ENCODE peak calls at places on chromosomes 1 and 21, in seven cellular contexts. W is psoas muscle, Q is lung, R is AG09309, H is tibial nerve, L is heart left ventricle, F is suprapubic skin. Z is an unnamed sample.

GRCh38 chr1:79198841-79199240 is 192.3 kb upstream of the ADGRL4 start:
- DNase-seq in W (no peak), Q (no peak), R (peak), H (no peak), L (no peak), F (no peak), Z (no peak)

GRCh38 chr1:200895801-200896570 is 1.3 kb downstream of the INAVA start:
- DNase-seq in W (no peak), Q (no peak), R (no peak), H (no peak), L (no peak), F (no peak), Z (no peak)

GRCh38 chr1:62068978-62069377 is 125.7 kb upstream of the L1TD1 start:
- DNase-seq in W (no peak), Q (no peak), R (no peak), H (peak), L (no peak), F (no peak), Z (no peak)

GRCh38 chr1:19456915-19457554 is 28.3 kb downstream of the CAPZB start:
- DNase-seq in W (no peak), Q (no peak), R (no peak), H (no peak), L (no peak), F (no peak), Z (no peak)

GRCh38 chr1:5745776-5746610 is 246.2 kb downstream of the NPHP4 start:
- DNase-seq in W (peak), Q (peak), R (peak), H (peak), L (peak), F (no peak), Z (peak)

GRCh38 chr1:14945132-14946010 is 208.2 kb upstream of the TMEM51 start:
- DNase-seq in W (no peak), Q (peak), R (peak), H (no peak), L (peak), F (no peak), Z (peak)

GRCh38 chr1:25447547-25447946 is 16.9 kb downstream of the MACO1 start:
- DNase-seq in W (no peak), Q (no peak), R (no peak), H (no peak), L (no peak), F (no peak), Z (no peak)

GRCh38 chr21:33402011-33402979 is 918 bp upstream of the IFNGR2 start:
- DNase-seq in W (peak), Q (peak), R (no peak), H (peak), L (peak), F (peak), Z (peak)

GRCh38 chr1:154972517-154973343 is 1.8 kb upstream of the CKS1B start:
- DNase-seq in W (peak), Q (peak), R (peak), H (peak), L (no peak), F (no peak), Z (peak)

GRCh38 chr1:172449012-172449584 is 5.2 kb upstream of the PIGC start:
- DNase-seq in W (no peak), Q (no peak), R (no peak), H (no peak), L (no peak), F (no peak), Z (no peak)

GRCh38 chr1:70140343-70140742 is 65.0 kb downstream of the LRRC40 start:
- DNase-seq in W (no peak), Q (no peak), R (peak), H (peak), L (no peak), F (no peak), Z (no peak)

GRCh38 chr1:154849645-154850131 is 20.4 kb downstream of the KCNN3 start:
- DNase-seq in W (no peak), Q (no peak), R (no peak), H (no peak), L (no peak), F (no peak), Z (no peak)

GRCh38 chr1:96360036-96360795 is 361.4 kb upstream of the PTBP2 start:
- DNase-seq in W (no peak), Q (no peak), R (no peak), H (no peak), L (no peak), F (no peak), Z (no peak)

GRCh38 chr1:214840366-214840765 is 237.4 kb downstream of the CENPF start:
- DNase-seq in W (no peak), Q (no peak), R (no peak), H (no peak), L (no peak), F (no peak), Z (no peak)

GRCh38 chr1:173043253-173043652 is 7.5 kb downstream of the TNFSF18 start:
- DNase-seq in W (no peak), Q (no peak), R (no peak), H (no peak), L (no peak), F (no peak), Z (no peak)

GRCh38 chr1:11822091-11822490 is 16.1 kb downstream of the CLCN6 start:
- DNase-seq in W (no peak), Q (no peak), R (no peak), H (no peak), L (no peak), F (no peak), Z (no peak)

GRCh38 chr1:184253921-184254320 is 132.9 kb upstream of the C1orf21 start:
- DNase-seq in W (no peak), Q (no peak), R (no peak), H (no peak), L (no peak), F (no peak), Z (no peak)

GRCh38 chr1:87926131-87926828 is 597.6 kb downstream of the LMO4 start:
- DNase-seq in W (no peak), Q (no peak), R (no peak), H (no peak), L (no peak), F (no peak), Z (no peak)

GRCh38 chr21:36839123-36839522 is 127.3 kb downstream of the HLCS start:
- DNase-seq in W (no peak), Q (no peak), R (peak), H (no peak), L (no peak), F (no peak), Z (no peak)

GRCh38 chr1:21564521-21565095 is 55.4 kb downstream of the ALPL start:
- DNase-seq in W (no peak), Q (no peak), R (no peak), H (no peak), L (no peak), F (no peak), Z (no peak)

GRCh38 chr1:211654838-211655787 is 20.3 kb downstream of the NEK2 start:
- DNase-seq in W (peak), Q (peak), R (no peak), H (peak), L (peak), F (peak), Z (peak)

GRCh38 chr1:1677718-1678580 is 14.6 kb downstream of the SLC35E2B start:
- DNase-seq in W (no peak), Q (no peak), R (no peak), H (no peak), L (no peak), F (peak), Z (peak)

GRCh38 chr1:51583532-51583931 is 33.4 kb upstream of the OSBPL9 start:
- DNase-seq in W (peak), Q (peak), R (peak), H (peak), L (peak), F (peak), Z (peak)

GRCh38 chr1:151416231-151416630 is 16.9 kb downstream of the PSMB4 start:
- DNase-seq in W (no peak), Q (no peak), R (peak), H (no peak), L (no peak), F (no peak), Z (no peak)

GRCh38 chr1:180953791-180954721 is 41.4 kb downstream of the KIAA1614 start:
- DNase-seq in W (peak), Q (peak), R (peak), H (peak), L (peak), F (peak), Z (peak)

GRCh38 chr1:67840449-67840848 is 7.2 kb upstream of the GNG12 start:
- DNase-seq in W (no peak), Q (no peak), R (peak), H (no peak), L (no peak), F (no peak), Z (no peak)

GRCh38 chr1:174165471-174166137 is 6.3 kb downstream of the RABGAP1L start:
- DNase-seq in W (peak), Q (no peak), R (no peak), H (peak), L (peak), F (no peak), Z (no peak)

GRCh38 chr1:182244451-182244850 is 147.1 kb downstream of the GLUL start:
- DNase-seq in W (no peak), Q (no peak), R (no peak), H (no peak), L (no peak), F (no peak), Z (no peak)

GRCh38 chr1:201917362-201918033 is 28.8 kb downstream of the SHISA4 start:
- DNase-seq in W (peak), Q (no peak), R (peak), H (peak), L (no peak), F (no peak), Z (peak)

GRCh38 chr1:63794927-63795326 is 21.1 kb downstream of the ROR1 start:
- DNase-seq in W (no peak), Q (peak), R (no peak), H (no peak), L (no peak), F (no peak), Z (no peak)

GRCh38 chr1:85605519-85606413 is 25.2 kb downstream of the CCN1 start:
- DNase-seq in W (no peak), Q (no peak), R (no peak), H (no peak), L (peak), F (no peak), Z (no peak)

GRCh38 chr1:6259491-6260362 is 1.2 kb downstream of the GPR153 start:
- DNase-seq in W (peak), Q (peak), R (no peak), H (peak), L (peak), F (peak), Z (peak)

GRCh38 chr1:7247683-7248401 is 462.6 kb downstream of the CAMTA1 start:
- DNase-seq in W (no peak), Q (no peak), R (no peak), H (no peak), L (no peak), F (peak), Z (no peak)

DNA sequence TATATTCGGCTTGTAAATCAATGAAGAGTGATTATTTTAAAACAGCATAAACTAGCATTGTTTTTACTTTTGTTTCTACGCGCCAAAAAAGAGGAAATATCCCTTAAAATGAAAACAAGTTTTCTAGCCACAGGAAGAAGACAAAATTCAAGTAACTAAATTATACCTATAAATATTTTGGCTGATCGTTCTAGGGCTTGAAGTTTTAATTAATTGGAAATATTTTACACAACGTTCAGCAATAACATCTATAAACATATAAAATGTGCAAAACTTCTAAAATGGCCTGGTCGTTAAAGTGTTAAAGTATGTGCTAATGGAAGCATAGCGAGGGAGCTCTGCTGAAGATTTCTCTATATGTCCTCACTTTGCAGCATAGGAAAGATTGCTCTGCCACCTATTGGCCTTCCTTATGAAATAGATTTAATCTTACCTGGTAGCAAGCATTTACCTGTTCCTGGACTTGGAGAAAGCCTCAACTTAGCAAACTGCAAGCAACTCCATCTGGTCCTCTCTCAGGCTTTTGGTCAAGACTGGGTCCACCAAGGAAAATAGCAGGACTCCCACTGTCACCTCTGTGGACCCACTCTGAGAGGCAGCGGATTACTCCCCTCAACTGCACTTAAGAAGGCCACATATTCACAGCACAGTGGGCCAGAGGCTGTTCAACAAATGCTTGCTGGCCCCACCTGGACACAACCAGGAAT is 351.3 kb upstream of the RUNX1 start:
- DNase-seq in W (no peak), Q (no peak), R (no peak), H (peak), L (no peak), F (no peak), Z (no peak)
- H3K4me3 ChIP-seq in W (peak), Q (no peak), R (no peak), H (no peak), L (no peak), F (no peak), Z (no peak)

GRCh38 chr21:25764065-25764464 is 29.3 kb downstream of the GABPA start:
- DNase-seq in W (no peak), Q (no peak), R (no peak), H (no peak), L (no peak), F (no peak), Z (no peak)

GRCh38 chr21:25756190-25756932 is 21.6 kb downstream of the GABPA start:
- DNase-seq in W (no peak), Q (no peak), R (no peak), H (no peak), L (no peak), F (no peak), Z (no peak)

GRCh38 chr21:25760061-25760460 is 25.3 kb downstream of the GABPA start:
- DNase-seq in W (no peak), Q (no peak), R (no peak), H (no peak), L (no peak), F (no peak), Z (no peak)

GRCh38 chr21:25759573-25759972 is 24.8 kb downstream of the GABPA start:
- DNase-seq in W (no peak), Q (no peak), R (no peak), H (no peak), L (no peak), F (no peak), Z (no peak)
- H3K4me3 ChIP-seq in W (no peak), Q (no peak), R (no peak), H (no peak), L (no peak), F (no peak), Z (no peak)

DNA sequence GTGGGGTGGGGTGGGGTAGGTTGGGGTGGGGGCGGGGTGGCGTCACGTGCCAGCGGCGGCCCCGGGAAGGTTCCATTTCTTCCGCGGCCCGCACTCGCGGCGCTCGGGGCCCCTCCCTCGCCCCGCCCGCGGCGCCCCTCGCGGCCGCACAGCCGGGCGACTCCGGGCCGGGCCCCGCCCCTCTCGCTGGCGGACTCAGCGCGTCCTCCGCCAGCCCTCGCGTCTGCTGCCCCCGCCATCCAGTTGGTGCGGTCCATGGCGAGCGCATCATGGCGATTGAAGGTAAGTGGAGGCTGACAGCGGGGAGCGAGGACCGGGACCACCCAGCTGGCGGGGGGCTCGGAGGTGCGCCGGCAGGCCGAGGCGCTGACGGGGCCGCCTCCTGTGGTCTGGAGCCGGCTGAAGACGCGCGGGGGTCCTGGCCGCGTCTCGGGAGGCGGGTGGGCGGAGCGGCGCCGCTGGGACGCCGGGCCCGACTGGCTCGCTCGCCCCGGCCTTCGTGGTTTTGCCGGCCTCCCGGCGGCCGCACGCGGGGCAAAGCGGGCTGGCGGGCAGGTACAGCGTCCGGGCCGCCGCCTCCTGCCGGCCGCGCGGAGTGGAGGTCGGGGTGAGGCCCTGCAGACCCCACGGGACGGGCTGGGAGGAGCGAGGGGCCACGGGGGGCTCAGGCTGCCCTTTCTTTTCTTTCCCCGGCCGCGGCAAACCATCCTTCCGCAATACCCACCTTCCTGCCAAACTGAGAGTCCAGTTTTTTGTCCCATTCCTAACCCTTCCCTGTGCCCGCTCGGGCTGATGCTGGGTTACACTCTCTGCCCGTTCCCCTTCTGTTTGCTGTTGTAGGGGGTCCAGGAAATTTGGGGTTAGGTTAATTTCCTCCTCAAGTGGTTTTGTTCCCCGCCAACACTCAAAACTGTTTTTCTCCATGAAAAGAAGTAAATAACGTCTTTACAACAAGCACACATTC is at the start of gene SYT14:
- DNase-seq in W (no peak), Q (no peak), R (no peak), H (no peak), L (no peak), F (no peak), Z (no peak)
- H3K4me3 ChIP-seq in W (no peak), Q (no peak), R (peak), H (peak), L (peak), F (peak), Z (no peak)

GRCh38 chr1:66495490-66495889 is 38.5 kb upstream of the SGIP1 start:
- DNase-seq in W (no peak), Q (no peak), R (peak), H (no peak), L (no peak), F (no peak), Z (no peak)
- H3K4me3 ChIP-seq in W (no peak), Q (no peak), R (no peak), H (no peak), L (no peak), F (no peak), Z (no peak)